ENCODE peak calls at places on chromosome 4, in seven cellular contexts. One of them, this sample, is unnamed.

GRCh38 chr4:72679666-72680065 is 110.6 kb upstream of the ADAMTS3 start:
- DNase-seq in OCI-LY7: no peak
- DNase-seq in PC-3: no peak
- DNase-seq in GM23248: no peak
- DNase-seq in neural progenitor cell: no peak
- DNase-seq in MM.1S: no peak
- DNase-seq in SK-N-SH: no peak
- DNase-seq in this sample: no peak

GRCh38 chr4:150237110-150237852 is 159.0 kb downstream of the DCLK2 start:
- DNase-seq in OCI-LY7: no peak
- DNase-seq in GM23248: peak
- DNase-seq in neural progenitor cell: no peak
- DNase-seq in PC-3: peak
- DNase-seq in SK-N-SH: no peak
- DNase-seq in MM.1S: no peak
- DNase-seq in this sample: peak

GRCh38 chr4:121030711-121031110 is 41.6 kb downstream of the NDNF start:
- DNase-seq in OCI-LY7: no peak
- DNase-seq in GM23248: peak
- DNase-seq in neural progenitor cell: no peak
- DNase-seq in SK-N-SH: no peak
- DNase-seq in PC-3: no peak
- DNase-seq in MM.1S: no peak
- DNase-seq in this sample: no peak

GRCh38 chr4:27692868-27693634 is 832.4 kb downstream of the STIM2 start:
- DNase-seq in MM.1S: peak
- DNase-seq in SK-N-SH: no peak
- DNase-seq in OCI-LY7: no peak
- DNase-seq in GM23248: no peak
- DNase-seq in neural progenitor cell: no peak
- DNase-seq in PC-3: no peak
- DNase-seq in this sample: no peak

GRCh38 chr4:42149004-42149403 is 3.5 kb downstream of the BEND4 start:
- DNase-seq in neural progenitor cell: no peak
- DNase-seq in GM23248: no peak
- DNase-seq in PC-3: no peak
- DNase-seq in MM.1S: no peak
- DNase-seq in OCI-LY7: peak
- DNase-seq in SK-N-SH: peak
- DNase-seq in this sample: no peak

GRCh38 chr4:38133711-38134480 is 173.7 kb downstream of the PTTG2 start:
- DNase-seq in GM23248: peak
- DNase-seq in neural progenitor cell: no peak
- DNase-seq in SK-N-SH: no peak
- DNase-seq in OCI-LY7: no peak
- DNase-seq in PC-3: no peak
- DNase-seq in MM.1S: no peak
- DNase-seq in this sample: no peak

GRCh38 chr4:84032372-84032771 is 466.7 kb downstream of the NKX6-1 start:
- DNase-seq in GM23248: no peak
- DNase-seq in MM.1S: peak
- DNase-seq in SK-N-SH: no peak
- DNase-seq in OCI-LY7: no peak
- DNase-seq in PC-3: no peak
- DNase-seq in neural progenitor cell: no peak
- DNase-seq in this sample: no peak

GRCh38 chr4:36508390-36508789 is 227.0 kb downstream of the DTHD1 start:
- DNase-seq in PC-3: no peak
- DNase-seq in SK-N-SH: no peak
- DNase-seq in OCI-LY7: no peak
- DNase-seq in neural progenitor cell: no peak
- DNase-seq in MM.1S: no peak
- DNase-seq in GM23248: no peak
- DNase-seq in this sample: no peak

GRCh38 chr4:175874290-175874689 is 62.2 kb upstream of the GPM6A start:
- DNase-seq in GM23248: no peak
- DNase-seq in PC-3: no peak
- DNase-seq in SK-N-SH: no peak
- DNase-seq in OCI-LY7: peak
- DNase-seq in neural progenitor cell: no peak
- DNase-seq in MM.1S: no peak
- DNase-seq in this sample: no peak

GRCh38 chr4:123643691-123644090 is 247.1 kb downstream of the SPRY1 start:
- DNase-seq in MM.1S: no peak
- DNase-seq in SK-N-SH: no peak
- DNase-seq in GM23248: no peak
- DNase-seq in PC-3: no peak
- DNase-seq in neural progenitor cell: peak
- DNase-seq in OCI-LY7: no peak
- DNase-seq in this sample: no peak

GRCh38 chr4:125784741-125785140 is 470.0 kb downstream of the FAT4 start:
- DNase-seq in PC-3: no peak
- DNase-seq in MM.1S: no peak
- DNase-seq in neural progenitor cell: no peak
- DNase-seq in GM23248: no peak
- DNase-seq in SK-N-SH: no peak
- DNase-seq in OCI-LY7: no peak
- DNase-seq in this sample: no peak

GRCh38 chr4:124525524-124525923 is 187.0 kb downstream of the ANKRD50 start:
- DNase-seq in PC-3: no peak
- DNase-seq in SK-N-SH: no peak
- DNase-seq in OCI-LY7: no peak
- DNase-seq in MM.1S: no peak
- DNase-seq in neural progenitor cell: no peak
- DNase-seq in GM23248: no peak
- DNase-seq in this sample: no peak

GRCh38 chr4:172553216-172553615 is 615.4 kb upstream of the GALNT7 start:
- DNase-seq in SK-N-SH: no peak
- DNase-seq in GM23248: no peak
- DNase-seq in MM.1S: no peak
- DNase-seq in PC-3: no peak
- DNase-seq in neural progenitor cell: no peak
- DNase-seq in OCI-LY7: no peak
- DNase-seq in this sample: no peak

DNA sequence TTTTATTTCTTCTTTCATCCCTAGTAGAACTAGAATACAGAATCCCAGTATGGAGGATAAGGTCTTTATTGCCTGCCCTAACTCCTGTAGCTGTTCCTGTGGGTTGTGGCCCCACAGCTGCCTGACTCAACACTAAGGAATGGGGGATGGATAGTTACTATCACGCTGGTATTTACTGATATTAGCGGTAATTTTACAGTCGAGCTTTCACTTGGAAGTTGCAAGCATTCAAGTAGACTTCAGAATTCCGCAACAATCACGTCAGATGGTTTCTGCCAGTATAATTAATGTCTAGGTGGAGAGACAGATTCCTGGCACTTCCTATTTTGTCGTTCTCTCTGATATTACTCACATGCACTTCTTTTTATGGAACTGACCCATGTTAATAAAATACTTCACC is 489.8 kb downstream of the PABPC4L start:
- DNase-seq in neural progenitor cell: no peak
- DNase-seq in MM.1S: no peak
- DNase-seq in GM23248: no peak
- DNase-seq in PC-3: no peak
- DNase-seq in SK-N-SH: no peak
- DNase-seq in OCI-LY7: no peak
- DNase-seq in this sample: no peak
- TF ChIP-seq EZH2phosphoT487 in neural progenitor cell: no peak
- TF ChIP-seq EZH2phosphoT487 in MM.1S: no peak
- TF ChIP-seq EZH2phosphoT487 in GM23248: no peak
- TF ChIP-seq EZH2phosphoT487 in PC-3: no peak
- TF ChIP-seq EZH2phosphoT487 in SK-N-SH: no peak
- TF ChIP-seq EZH2phosphoT487 in OCI-LY7: no peak
- TF ChIP-seq EZH2phosphoT487 in this sample: no peak

GRCh38 chr4:164952551-164952950 is 24.9 kb downstream of the TRIM61 start:
- DNase-seq in PC-3: no peak
- DNase-seq in MM.1S: no peak
- DNase-seq in SK-N-SH: no peak
- DNase-seq in OCI-LY7: peak
- DNase-seq in GM23248: no peak
- DNase-seq in neural progenitor cell: no peak
- DNase-seq in this sample: no peak

GRCh38 chr4:164945146-164945545 is 32.3 kb downstream of the TRIM61 start:
- DNase-seq in OCI-LY7: no peak
- DNase-seq in SK-N-SH: no peak
- DNase-seq in PC-3: no peak
- DNase-seq in neural progenitor cell: no peak
- DNase-seq in GM23248: no peak
- DNase-seq in MM.1S: no peak
- DNase-seq in this sample: no peak

GRCh38 chr4:164949448-164950118 is 27.9 kb downstream of the TRIM61 start:
- DNase-seq in PC-3: no peak
- DNase-seq in SK-N-SH: no peak
- DNase-seq in neural progenitor cell: peak
- DNase-seq in OCI-LY7: peak
- DNase-seq in MM.1S: no peak
- DNase-seq in GM23248: peak
- DNase-seq in this sample: peak

GRCh38 chr4:164946810-164947209 is 30.6 kb downstream of the TRIM61 start:
- DNase-seq in PC-3: no peak
- DNase-seq in SK-N-SH: no peak
- DNase-seq in OCI-LY7: no peak
- DNase-seq in MM.1S: no peak
- DNase-seq in neural progenitor cell: no peak
- DNase-seq in GM23248: no peak
- DNase-seq in this sample: no peak

DNA sequence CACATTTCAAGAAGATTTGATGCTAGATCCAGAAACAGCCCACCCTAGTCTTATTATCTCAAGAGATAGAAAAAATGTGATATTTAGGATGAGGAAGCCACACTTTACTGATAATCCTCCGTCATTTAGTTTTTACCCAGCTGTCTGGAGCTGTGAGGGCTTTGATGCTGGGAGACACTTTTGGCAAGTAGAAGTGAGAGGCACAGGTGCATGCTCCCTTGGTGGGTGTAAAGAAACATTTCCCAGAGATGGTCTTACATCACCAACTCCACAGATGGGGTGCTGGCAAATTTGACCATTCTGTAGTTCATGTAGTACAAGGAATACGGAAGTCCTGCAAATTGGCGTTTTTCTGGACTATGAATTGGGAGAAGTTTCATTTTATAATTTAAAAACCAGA is 28.5 kb downstream of the TRIM61 start:
- DNase-seq in MM.1S: no peak
- DNase-seq in GM23248: no peak
- DNase-seq in PC-3: no peak
- DNase-seq in SK-N-SH: no peak
- DNase-seq in OCI-LY7: peak
- DNase-seq in neural progenitor cell: no peak
- DNase-seq in this sample: no peak
- TF ChIP-seq EZH2phosphoT487 in MM.1S: no peak
- TF ChIP-seq EZH2phosphoT487 in GM23248: no peak
- TF ChIP-seq EZH2phosphoT487 in PC-3: no peak
- TF ChIP-seq EZH2phosphoT487 in SK-N-SH: no peak
- TF ChIP-seq EZH2phosphoT487 in OCI-LY7: no peak
- TF ChIP-seq EZH2phosphoT487 in neural progenitor cell: no peak
- TF ChIP-seq EZH2phosphoT487 in this sample: no peak

DNA sequence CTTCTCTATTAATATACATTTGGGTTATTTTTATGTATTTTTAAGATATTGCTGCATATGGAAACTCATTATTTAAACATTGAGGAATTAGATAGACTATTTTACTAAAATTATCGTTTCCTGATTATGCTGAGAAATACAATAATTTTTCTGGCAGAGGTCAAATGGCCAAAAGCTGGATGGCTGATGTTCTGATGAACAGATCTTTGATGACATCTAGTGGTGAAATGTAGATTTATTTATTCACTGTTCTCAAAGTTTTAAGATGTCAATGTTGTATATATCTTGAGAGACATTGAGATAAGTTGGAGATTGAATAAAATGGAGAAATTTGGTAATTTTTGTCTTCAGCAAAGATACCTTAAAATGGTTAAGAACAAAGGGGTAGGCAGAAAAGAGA is 96.2 kb downstream of the UGT8 start:
- DNase-seq in SK-N-SH: peak
- DNase-seq in PC-3: peak
- DNase-seq in MM.1S: peak
- DNase-seq in neural progenitor cell: peak
- DNase-seq in GM23248: peak
- DNase-seq in OCI-LY7: peak
- DNase-seq in this sample: peak
- TF ChIP-seq EZH2phosphoT487 in SK-N-SH: no peak
- TF ChIP-seq EZH2phosphoT487 in PC-3: no peak
- TF ChIP-seq EZH2phosphoT487 in MM.1S: no peak
- TF ChIP-seq EZH2phosphoT487 in neural progenitor cell: no peak
- TF ChIP-seq EZH2phosphoT487 in GM23248: no peak
- TF ChIP-seq EZH2phosphoT487 in OCI-LY7: no peak
- TF ChIP-seq EZH2phosphoT487 in this sample: no peak

GRCh38 chr4:8769645-8770517 is 101.8 kb downstream of the HMX1 start:
- DNase-seq in MM.1S: no peak
- DNase-seq in OCI-LY7: no peak
- DNase-seq in neural progenitor cell: no peak
- DNase-seq in SK-N-SH: no peak
- DNase-seq in GM23248: no peak
- DNase-seq in PC-3: no peak
- DNase-seq in this sample: no peak

GRCh38 chr4:8771666-8772065 is 100.0 kb downstream of the HMX1 start:
- DNase-seq in SK-N-SH: no peak
- DNase-seq in GM23248: no peak
- DNase-seq in OCI-LY7: no peak
- DNase-seq in MM.1S: peak
- DNase-seq in PC-3: no peak
- DNase-seq in neural progenitor cell: no peak
- DNase-seq in this sample: no peak

GRCh38 chr4:8772499-8773123 is 99.0 kb downstream of the HMX1 start:
- DNase-seq in OCI-LY7: no peak
- DNase-seq in PC-3: no peak
- DNase-seq in SK-N-SH: no peak
- DNase-seq in GM23248: no peak
- DNase-seq in MM.1S: no peak
- DNase-seq in neural progenitor cell: no peak
- DNase-seq in this sample: no peak

GRCh38 chr4:8770518-8771257 is 101.0 kb downstream of the HMX1 start:
- DNase-seq in neural progenitor cell: peak
- DNase-seq in SK-N-SH: no peak
- DNase-seq in OCI-LY7: no peak
- DNase-seq in PC-3: no peak
- DNase-seq in GM23248: no peak
- DNase-seq in MM.1S: peak
- DNase-seq in this sample: no peak

GRCh38 chr4:8771258-8771590 is 100.4 kb downstream of the HMX1 start:
- DNase-seq in OCI-LY7: no peak
- DNase-seq in neural progenitor cell: no peak
- DNase-seq in GM23248: no peak
- DNase-seq in SK-N-SH: peak
- DNase-seq in MM.1S: no peak
- DNase-seq in PC-3: no peak
- DNase-seq in this sample: no peak
- TF ChIP-seq EZH2phosphoT487 in OCI-LY7: no peak
- TF ChIP-seq EZH2phosphoT487 in neural progenitor cell: no peak
- TF ChIP-seq EZH2phosphoT487 in GM23248: no peak
- TF ChIP-seq EZH2phosphoT487 in SK-N-SH: no peak
- TF ChIP-seq EZH2phosphoT487 in MM.1S: no peak
- TF ChIP-seq EZH2phosphoT487 in PC-3: no peak
- TF ChIP-seq EZH2phosphoT487 in this sample: no peak